ENCODE peak calls at places on chromosomes 4 and X, in six cellular contexts. E is IMR-90, S is heart right ventricle, F is spleen, X is esophagus squamous epithelium, O is mammary epithelial cell. R is an unnamed sample. For H3K36me3, the result is how much of the 10 kb centered on the place peaks cover.

GRCh38 chr4:133594246-133595207 is 445.4 kb downstream of the PCDH10 start:
- DNase-seq in F (no peak), E (peak), X (no peak), O (peak), S (no peak), R (no peak)

GRCh38 chr4:25756503-25756902 is 100.9 kb downstream of the SLC34A2 start:
- DNase-seq in F (no peak), X (no peak), E (peak), S (no peak), O (no peak), R (no peak)

GRCh38 chr4:26787461-26788340 is 72.9 kb upstream of the STIM2 start:
- DNase-seq in X (no peak), E (peak), F (peak), O (peak), S (peak), R (peak)

GRCh38 chr4:76993787-76994641 is 44.5 kb downstream of the SEPTIN11 start:
- DNase-seq in E (no peak), O (no peak), F (no peak), X (no peak), S (no peak), R (no peak)

GRCh38 chr4:88137112-88137511 is 21.3 kb downstream of the ABCG2 start:
- DNase-seq in S (no peak), F (no peak), E (peak), X (no peak), O (no peak), R (peak)

GRCh38 chr4:122583906-122584305 is 37.0 kb downstream of the IL21 start:
- DNase-seq in F (no peak), S (no peak), X (no peak), E (peak), O (peak), R (no peak)

GRCh38 chrX:55007633-55008032 is 7.5 kb downstream of the APEX2 start:
- DNase-seq in O (peak), X (no peak), E (peak), S (peak), F (no peak), R (peak)

GRCh38 chr4:133320576-133321170 is 171.6 kb downstream of the PCDH10 start:
- DNase-seq in S (no peak), F (no peak), E (peak), X (no peak), O (peak), R (peak)

GRCh38 chr4:77695769-77696168 is 90.1 kb downstream of the CXCL13 start:
- DNase-seq in F (no peak), O (peak), S (no peak), X (no peak), E (peak), R (peak)

GRCh38 chr4:34878961-34879360 is 1365.4 kb downstream of the ARAP2 start:
- DNase-seq in X (no peak), E (no peak), F (no peak), S (no peak), O (no peak), R (no peak)

GRCh38 chr4:76296421-76296820 is 10.1 kb upstream of the STBD1 start:
- DNase-seq in S (no peak), O (no peak), X (no peak), E (no peak), F (no peak), R (no peak)

GRCh38 chr4:133096972-133097371 is 52.1 kb upstream of the PCDH10 start:
- DNase-seq in O (no peak), F (no peak), X (no peak), S (no peak), E (no peak), R (no peak)

GRCh38 chr4:23368081-23368697 is 521.7 kb downstream of the PPARGC1A start:
- DNase-seq in E (peak), O (no peak), X (no peak), F (no peak), S (peak), R (no peak)

GRCh38 chr4:3656441-3657376 is 109.5 kb upstream of the ADRA2C start:
- DNase-seq in O (no peak), X (no peak), S (no peak), F (no peak), E (no peak), R (no peak)

GRCh38 chr4:86556791-86557415 is 37.2 kb upstream of the PTPN13 start:
- DNase-seq in X (no peak), O (peak), E (no peak), S (no peak), F (no peak), R (no peak)

GRCh38 chrX:8364369-8365141 is 100.1 kb upstream of the VCX3B start:
- DNase-seq in E (no peak), O (no peak), X (no peak), F (no peak), S (no peak), R (no peak)

GRCh38 chr4:127578967-127579366 is 53.8 kb upstream of the INTU start:
- DNase-seq in O (no peak), S (no peak), F (no peak), E (no peak), X (no peak), R (no peak)

GRCh38 chr4:88881227-88881569 is 175.8 kb downstream of the FAM13A start:
- DNase-seq in X (no peak), S (no peak), O (no peak), E (no peak), F (no peak), R (no peak)

GRCh38 chrX:44400588-44400987 is 57.1 kb upstream of the EFHC2 start:
- DNase-seq in F (no peak), O (peak), S (no peak), X (no peak), E (peak), R (peak)

GRCh38 chr4:109419679-109420078 is 13.9 kb upstream of the SEC24B start:
- DNase-seq in E (no peak), O (no peak), X (no peak), S (no peak), F (no peak), R (no peak)

GRCh38 chrX:109714340-109714958 is 18.6 kb downstream of the ACSL4 start:
- DNase-seq in E (peak), S (no peak), X (no peak), F (no peak), O (peak), R (peak)

GRCh38 chrX:136784231-136784630 is 3.5 kb upstream of the ARHGEF6 start:
- DNase-seq in F (no peak), S (no peak), X (no peak), O (no peak), E (no peak), R (no peak)

GRCh38 chr4:36197501-36197900 is 46.8 kb downstream of the ARAP2 start:
- DNase-seq in S (no peak), F (no peak), O (no peak), X (no peak), E (no peak), R (no peak)

GRCh38 chrX:17459008-17459407 is 84.0 kb downstream of the NHS start:
- DNase-seq in O (peak), X (no peak), E (peak), S (peak), F (no peak), R (no peak)

GRCh38 chr4:145299380-145300076 is 119.1 kb upstream of the OTUD4 start:
- DNase-seq in S (no peak), X (no peak), O (peak), F (no peak), E (peak), R (peak)

GRCh38 chr4:78624048-78624447 is 72.5 kb downstream of the ANXA3 start:
- DNase-seq in X (no peak), F (no peak), E (no peak), S (no peak), O (peak), R (no peak)

GRCh38 chr4:5568336-5568735 is 140.0 kb downstream of the EVC2 start:
- DNase-seq in X (no peak), F (no peak), E (no peak), O (no peak), S (no peak), R (no peak)

GRCh38 chrX:103845165-103845653 is 13.2 kb upstream of the RAB9B start:
- DNase-seq in F (no peak), X (no peak), O (peak), S (peak), E (peak), R (peak)

GRCh38 chr4:169241480-169241879 is 29.3 kb downstream of the SH3RF1 start:
- DNase-seq in S (no peak), X (no peak), O (no peak), F (no peak), E (no peak), R (no peak)

GRCh38 chr4:5970381-5971076 is 47.7 kb downstream of the C4orf50 start:
- DNase-seq in F (peak), S (no peak), O (no peak), E (no peak), X (no peak), R (no peak)

GRCh38 chr4:94757192-94758140 is at the start of gene BMPR1B:
- DNase-seq in E (peak), X (no peak), S (no peak), O (peak), F (no peak), R (peak)

GRCh38 chr4:73682508-73682907 is 57.9 kb upstream of the CXCL8 start:
- DNase-seq in E (no peak), S (no peak), X (no peak), O (peak), F (no peak), R (no peak)

GRCh38 chr4:93832097-93832496 is 3.5 kb downstream of the ATOH1 start:
- DNase-seq in S (no peak), F (no peak), X (no peak), E (no peak), O (no peak), R (no peak)

GRCh38 chrX:110509778-110510510 is 151.3 kb downstream of the RTL9 start:
- DNase-seq in X (no peak), O (no peak), F (no peak), E (no peak), S (no peak), R (no peak)

GRCh38 chr4:36081185-36081584 is 163.1 kb downstream of the ARAP2 start:
- DNase-seq in X (no peak), E (no peak), F (no peak), O (no peak), S (no peak), R (no peak)

GRCh38 chr4:2535386-2536192 is 858 bp upstream of the FAM193A start:
- DNase-seq in E (peak), F (peak), O (no peak), X (no peak), S (peak), R (no peak)

GRCh38 chr4:53004497-53005148 is 142.5 kb downstream of the RASL11B start:
- DNase-seq in E (no peak), F (no peak), O (no peak), S (no peak), X (no peak), R (no peak)

GRCh38 chr4:143618811-143619210 is 81.7 kb downstream of the FREM3 start:
- DNase-seq in E (no peak), F (no peak), X (no peak), S (no peak), O (no peak), R (no peak)

GRCh38 chr4:47002593-47002992 is 9.2 kb upstream of the GABRA4 start:
- DNase-seq in S (no peak), E (peak), X (no peak), F (no peak), O (peak), R (peak)
- TF ChIP-seq CTCF in S (peak), E (peak), X (no peak), F (no peak), O (peak), R (peak)

DNA sequence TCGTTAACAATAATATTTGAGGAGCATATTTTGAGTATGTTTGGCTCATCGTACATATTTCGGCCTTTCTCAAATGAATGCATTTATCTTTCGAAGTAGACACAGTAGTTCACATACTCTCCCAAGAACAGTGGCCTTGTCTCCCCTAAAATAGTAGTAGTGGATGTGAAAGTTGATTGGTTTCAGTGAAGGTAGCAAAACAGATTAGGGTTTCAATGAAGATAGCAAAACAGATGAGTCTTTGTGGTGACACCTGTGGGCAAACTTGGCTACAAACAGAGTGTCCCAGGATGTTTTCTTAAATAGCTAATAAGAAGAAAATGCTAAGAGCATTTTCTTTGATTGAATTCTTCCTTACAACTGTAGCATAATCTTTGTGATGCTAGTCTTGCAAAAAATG is 67.0 kb downstream of the USP9X start:
- DNase-seq in O (no peak), X (no peak), E (no peak), F (no peak), S (no peak), R (no peak)
- H3K36me3 ChIP-seq in O (under half), X (under half), E (under half), F (under half), S (half or more), R (under half)

GRCh38 chr4:158948071-158948470 is 154.8 kb upstream of the RAPGEF2 start:
- DNase-seq in X (no peak), O (no peak), F (no peak), S (no peak), E (no peak), R (no peak)
- H3K27ac ChIP-seq in X (no peak), O (no peak), F (no peak), S (no peak), E (no peak), R (no peak)

GRCh38 chr4:121048165-121048564 is 24.2 kb downstream of the NDNF start:
- DNase-seq in E (no peak), F (no peak), X (no peak), O (no peak), S (no peak), R (no peak)

GRCh38 chr4:121053601-121054143 is 18.7 kb downstream of the NDNF start:
- DNase-seq in S (no peak), O (peak), X (no peak), E (no peak), F (no peak), R (peak)

GRCh38 chr4:121049072-121049599 is 23.2 kb downstream of the NDNF start:
- DNase-seq in O (no peak), X (no peak), E (no peak), S (no peak), F (no peak), R (no peak)

GRCh38 chr4:121054373-121054772 is 18.0 kb downstream of the NDNF start:
- DNase-seq in S (no peak), X (no peak), O (no peak), E (no peak), F (no peak), R (no peak)

DNA sequence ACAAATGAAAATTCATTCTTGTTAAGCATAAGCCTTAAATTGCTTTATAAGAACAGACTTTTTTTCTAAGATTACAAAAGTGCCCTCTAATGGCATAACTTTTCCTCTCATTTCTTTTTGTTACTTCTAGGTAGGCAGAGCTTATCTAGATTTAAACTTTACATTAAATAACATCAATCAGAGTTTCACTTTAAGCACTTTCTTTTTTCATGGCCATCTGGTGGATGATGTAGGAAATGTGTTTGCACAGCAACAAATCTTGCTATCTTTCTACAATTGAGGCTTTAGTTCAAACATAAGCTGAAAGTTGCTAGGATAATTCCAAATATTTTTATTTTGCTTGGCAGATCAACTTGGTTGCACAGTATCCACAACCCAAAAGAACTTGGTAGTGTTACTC is 22.1 kb downstream of the NDNF start:
- DNase-seq in O (no peak), X (no peak), S (no peak), E (no peak), F (no peak), R (no peak)
- TF ChIP-seq CTCF in O (peak), X (no peak), S (peak), E (peak), F (no peak), R (peak)

GRCh38 chrX:139178980-139179379 is 351.6 kb upstream of the F9 start:
- DNase-seq in S (no peak), O (no peak), X (no peak), F (no peak), E (no peak), R (no peak)

GRCh38 chrX:139179592-139179991 is 350.9 kb upstream of the F9 start:
- DNase-seq in F (no peak), E (no peak), O (no peak), X (no peak), S (no peak), R (no peak)
- H3K36me3 ChIP-seq in F (under half), E (under half), O (under half), X (under half), S (under half), R (under half)

DNA sequence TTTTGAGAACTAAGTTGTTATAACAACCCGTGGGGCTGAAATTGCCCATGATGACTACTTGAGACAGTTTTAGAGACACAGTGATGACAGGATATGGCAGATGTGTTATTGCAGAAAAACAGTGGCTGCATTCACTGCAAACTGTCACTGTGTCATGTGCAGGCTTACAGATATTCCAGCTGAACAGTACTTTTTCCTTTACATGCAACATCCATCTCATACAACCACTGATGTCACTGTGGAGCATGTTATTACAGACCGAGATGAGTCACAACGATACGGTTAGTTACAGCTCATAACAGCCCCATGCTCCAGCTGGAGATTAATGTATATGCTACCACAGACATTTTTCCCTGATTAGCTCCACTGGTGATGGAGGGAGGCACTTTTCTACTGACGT is 207.4 kb downstream of the TMA16 start:
- DNase-seq in O (peak), E (peak), F (no peak), S (no peak), X (no peak), R (peak)
- H3K27ac ChIP-seq in O (no peak), E (no peak), F (no peak), S (no peak), X (no peak), R (no peak)

GRCh38 chr4:181443003-181443402 is 800.2 kb upstream of the TENM3 start:
- DNase-seq in S (no peak), E (no peak), F (no peak), X (no peak), O (no peak), R (no peak)
- TF ChIP-seq CTCF in S (no peak), E (no peak), F (no peak), X (no peak), O (no peak), R (no peak)

R was measured in brain microvascular endothelial cell.